ENCODE peak calls at places on chromosomes 3 and 15, in six cellular contexts. V, G, X, R, O and B are unnamed samples.
A peak's percentile ranks its signal among the peaks of the same experiment; 100 is the strongest.

GRCh38 chr3:122123885-122124284 is 59.6 kb upstream of the CASR start:
- DNase-seq in V (no peak), G (no peak), X (no peak), R (no peak), O (no peak), B (no peak)

GRCh38 chr3:154829979-154830378 is 250.1 kb upstream of the MME start:
- DNase-seq in V (no peak), G (no peak), X (no peak), R (no peak), O (no peak), B (no peak)

GRCh38 chr15:66692808-66693596 is 9.0 kb upstream of the SMAD6 start:
- DNase-seq in V (peak; percentile 35), G (no peak), X (no peak), R (no peak), O (no peak), B (no peak)

GRCh38 chr15:76905855-76906254 is 715 bp upstream of the SCAPER start:
- DNase-seq in V (no peak), G (no peak), X (no peak), R (no peak), O (no peak), B (no peak)

GRCh38 chr3:41681479-41681878 is 280.4 kb downstream of the ULK4 start:
- DNase-seq in V (no peak), G (peak; percentile 98), X (no peak), R (peak; percentile 97), O (no peak), B (peak; percentile 99)

GRCh38 chr15:60362318-60363023 is 35.3 kb downstream of the ANXA2 start:
- DNase-seq in V (no peak), G (peak; percentile 83), X (no peak), R (peak; percentile 72), O (no peak), B (peak; percentile 68)

GRCh38 chr15:31060429-31061140 is 40.9 kb downstream of the TRPM1 start:
- DNase-seq in V (no peak), G (no peak), X (no peak), R (no peak), O (peak; percentile 59), B (no peak)

GRCh38 chr3:87298111-87298718 is 21.8 kb upstream of the POU1F1 start:
- DNase-seq in V (no peak), G (peak; percentile 28), X (no peak), R (no peak), O (no peak), B (peak; percentile 72)

GRCh38 chr3:32440481-32441350 is 49.1 kb downstream of the CMTM7 start:
- DNase-seq in V (no peak), G (peak; percentile 38), X (no peak), R (no peak), O (no peak), B (no peak)

GRCh38 chr3:31165399-31165860 is 271.0 kb upstream of the GADL1 start:
- DNase-seq in V (no peak), G (peak; percentile 25), X (no peak), R (no peak), O (no peak), B (peak; percentile 61)

GRCh38 chr3:178275311-178275710 is 260.9 kb upstream of the KCNMB2 start:
- DNase-seq in V (no peak), G (no peak), X (no peak), R (no peak), O (no peak), B (no peak)

GRCh38 chr15:34650177-34650576 is 66.7 kb upstream of the GOLGA8B start:
- DNase-seq in V (no peak), G (peak; percentile 53), X (peak; percentile 8), R (no peak), O (no peak), B (peak; percentile 90)

GRCh38 chr15:27878841-27879240 is 220.3 kb downstream of the OCA2 start:
- DNase-seq in V (no peak), G (no peak), X (no peak), R (no peak), O (no peak), B (no peak)

GRCh38 chr3:63845215-63845614 is 18.4 kb downstream of the THOC7 start:
- DNase-seq in V (no peak), G (no peak), X (no peak), R (no peak), O (no peak), B (no peak)

GRCh38 chr3:28824316-28824715 is 456.6 kb upstream of the RBMS3 start:
- DNase-seq in V (no peak), G (no peak), X (no peak), R (no peak), O (no peak), B (no peak)

GRCh38 chr3:146092230-146092629 is 68.8 kb downstream of the PLOD2 start:
- DNase-seq in V (no peak), G (no peak), X (no peak), R (no peak), O (no peak), B (peak; percentile 12)

GRCh38 chr3:47855461-47856383 is 52.8 kb downstream of the DHX30 start:
- DNase-seq in V (no peak), G (no peak), X (no peak), R (no peak), O (no peak), B (no peak)

GRCh38 chr3:182490601-182491485 is 302.5 kb upstream of the ATP11B start:
- DNase-seq in V (no peak), G (peak; percentile 4), X (no peak), R (no peak), O (no peak), B (peak; percentile 15)

GRCh38 chr3:48469046-48469915 is 22.7 kb downstream of the ATRIP start:
- DNase-seq in V (no peak), G (no peak), X (no peak), R (no peak), O (no peak), B (no peak)

DNA sequence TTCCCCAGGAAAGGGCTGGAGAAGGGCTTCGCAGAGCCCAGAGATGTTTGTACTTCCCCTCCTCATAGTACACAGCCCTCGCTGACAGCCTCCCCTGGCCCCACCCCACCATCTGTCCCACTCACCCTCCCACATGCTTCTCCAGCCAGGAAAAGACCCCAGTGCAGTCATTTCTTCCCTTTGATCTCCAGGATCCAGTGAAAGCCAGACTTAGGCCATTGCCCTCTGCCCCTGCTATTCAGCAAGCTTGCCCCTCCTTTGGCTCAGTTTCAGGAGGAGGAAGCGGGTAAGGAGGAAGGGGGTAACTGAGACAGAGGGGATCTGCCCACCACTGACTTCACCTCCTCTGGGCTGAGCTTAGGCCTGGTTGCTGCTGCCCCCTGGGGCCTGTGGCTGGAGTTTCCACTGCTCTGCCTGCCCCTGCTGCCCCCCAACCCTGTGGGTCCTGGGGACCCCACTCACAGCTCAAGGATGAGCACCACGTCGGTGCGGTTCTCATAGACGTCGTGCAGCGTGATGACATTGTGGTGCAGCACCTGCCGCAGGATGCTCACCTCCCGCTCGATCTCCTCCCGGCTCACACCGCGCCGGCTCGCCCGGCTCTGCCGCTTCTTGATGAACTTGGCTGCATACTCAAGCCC is 63.1 kb downstream of the DAPK2 start:
- DNase-seq in V (no peak), G (no peak), X (no peak), R (no peak), O (no peak), B (no peak)
- TF ChIP-seq CTCF in V (no peak), G (no peak), X (no peak), R (peak; percentile 26), O (no peak), B (peak; percentile 59)

DNA sequence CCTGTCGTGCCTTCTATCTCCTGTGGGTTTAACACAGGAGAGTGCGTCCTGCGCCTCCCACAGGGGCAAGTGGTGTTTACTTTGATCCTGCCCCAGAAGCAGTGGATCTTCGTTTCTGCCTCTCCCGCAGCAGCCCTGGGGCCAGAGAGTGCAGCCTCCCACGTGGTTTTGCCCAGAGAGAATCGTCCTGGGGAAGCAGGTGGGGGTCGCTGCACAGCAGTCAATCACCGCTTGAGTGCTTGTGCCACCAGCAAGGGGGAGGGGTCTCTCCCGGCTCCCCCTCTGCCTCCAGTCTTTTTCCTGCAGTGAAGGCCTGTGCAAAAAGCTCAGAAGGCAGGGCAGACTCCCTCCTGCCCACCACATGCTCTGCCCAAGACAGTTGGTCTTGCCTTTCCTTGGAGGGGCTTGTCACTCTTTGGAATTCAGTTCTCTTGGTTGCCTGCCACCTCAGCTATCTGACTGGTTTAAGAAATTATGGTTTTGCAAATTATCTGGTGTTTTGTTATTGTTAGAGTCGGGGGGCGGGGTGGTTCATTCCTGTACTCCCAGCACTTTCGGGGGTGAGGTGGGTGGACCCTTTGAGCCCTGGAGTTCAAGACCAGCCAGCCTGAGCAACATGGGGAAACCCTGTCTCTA is 26.9 kb downstream of the STOML1 start:
- DNase-seq in V (no peak), G (no peak), X (peak; percentile 69), R (no peak), O (no peak), B (no peak)
- H3K4me3 ChIP-seq in V (peak overlapping the region; percentile 18), G (no peak overlapping the region), X (peak overlapping the region; percentile 16), R (no peak overlapping the region), O (no peak overlapping the region), B (no peak overlapping the region)

DNA sequence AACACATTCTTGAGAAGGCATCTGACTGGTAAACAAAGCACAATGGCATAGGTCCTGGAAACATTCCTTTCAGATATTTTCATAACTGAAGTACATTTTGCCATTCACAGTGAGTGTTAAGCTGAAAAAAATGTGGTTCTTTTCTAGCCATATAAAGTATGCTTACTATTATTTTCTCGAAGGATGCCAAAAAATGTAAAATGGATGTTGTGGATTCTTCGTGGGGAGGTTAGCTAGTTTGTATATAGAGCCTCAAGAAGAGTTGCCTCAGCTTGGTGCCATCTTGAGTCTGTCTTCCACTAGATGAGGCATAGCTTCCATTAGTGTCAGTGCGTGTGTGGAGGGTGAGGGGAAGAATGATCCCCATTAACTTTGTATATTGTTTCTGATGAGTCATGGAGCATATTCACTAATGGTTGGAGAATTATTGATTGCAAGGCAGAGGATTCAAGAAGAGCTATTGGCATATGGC is 4.1 kb downstream of the MBNL1 start:
- DNase-seq in V (no peak), G (peak; percentile 96), X (no peak), R (peak; percentile 49), O (no peak), B (peak; percentile 89)
- TF ChIP-seq CTCF in V (no peak), G (no peak), X (no peak), R (no peak), O (no peak), B (no peak)

DNA sequence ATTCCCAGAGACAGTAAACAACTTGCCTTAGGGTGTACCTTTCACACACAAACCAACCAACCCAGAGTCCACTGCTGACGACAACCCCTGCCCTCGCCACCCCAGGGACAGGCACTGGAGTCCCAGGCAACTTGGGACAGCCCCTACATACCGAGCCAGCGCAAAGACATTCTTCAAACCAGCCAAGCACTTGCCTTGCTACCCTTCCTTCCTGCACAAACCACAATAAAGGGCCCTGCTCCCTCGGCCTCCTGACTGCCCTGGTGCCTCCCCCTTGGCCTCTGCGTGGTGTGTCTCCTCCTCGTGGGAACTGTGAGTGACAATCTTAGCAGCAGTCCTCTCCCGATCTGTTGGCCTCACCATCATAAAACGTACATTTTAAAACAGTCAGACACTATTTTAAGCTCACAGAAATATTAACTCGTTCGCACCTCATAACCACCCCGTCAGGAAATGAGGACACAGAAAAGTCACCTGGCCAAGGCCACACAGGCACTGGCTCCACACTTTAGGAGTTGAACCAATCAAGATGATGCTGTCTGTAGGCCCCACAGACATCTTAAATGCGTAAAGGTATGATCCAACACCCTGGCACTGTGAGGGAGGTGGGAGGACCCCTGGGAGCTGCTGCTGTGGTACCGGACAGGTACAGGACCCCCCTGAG is 113.8 kb downstream of the ADCY5 start:
- DNase-seq in V (no peak), G (no peak), X (no peak), R (no peak), O (peak; percentile 42), B (no peak)
- H3K4me3 ChIP-seq in V (no peak overlapping the region), G (no peak overlapping the region), X (no peak overlapping the region), R (no peak overlapping the region), O (peak overlapping the region; percentile 35), B (no peak overlapping the region)

GRCh38 chr15:59247364-59247763 is 40.7 kb downstream of the LDHAL6B start:
- DNase-seq in V (peak; percentile 70), G (peak; percentile 79), X (peak; percentile 36), R (peak; percentile 40), O (no peak), B (peak; percentile 88)
- TF ChIP-seq CTCF in V (peak; percentile 79), G (peak; percentile 85), X (peak; percentile 74), R (peak; percentile 73), O (peak; percentile 70), B (peak; percentile 80)